ENCODE peak calls at places on chromosomes 5 and 9, in four cellular contexts. E is fibroblast of pulmonary artery; I is naive thymus-derived CD8-positive, alpha-beta T cell; T is Daoy. L is an unnamed sample.

GRCh38 chr9:95181845-95182244 is 135.7 kb downstream of the FANCC start:
- DNase-seq in E (no peak), I (no peak), T (no peak), L (no peak)

GRCh38 chr5:169350016-169350415 is 49.1 kb upstream of the SLIT3 start:
- DNase-seq in E (peak), I (no peak), T (peak), L (no peak)

GRCh38 chr5:40386293-40386692 is 293.4 kb upstream of the PTGER4 start:
- DNase-seq in E (no peak), I (no peak), T (peak), L (no peak)

GRCh38 chr5:37869221-37869620 is 29.4 kb upstream of the GDNF start:
- DNase-seq in E (no peak), I (no peak), T (no peak), L (no peak)

GRCh38 chr9:123860603-123861002 is 69.3 kb downstream of the DENND1A start:
- DNase-seq in E (no peak), I (no peak), T (no peak), L (no peak)

GRCh38 chr5:135214897-135215616 is 181.0 kb upstream of the PITX1 start:
- DNase-seq in E (peak), I (no peak), T (no peak), L (no peak)

GRCh38 chr5:132773114-132773513 is 3.9 kb downstream of the SEPTIN8 start:
- DNase-seq in E (no peak), I (no peak), T (no peak), L (no peak)

GRCh38 chr9:706606-707451 is 134.7 kb upstream of the DMRT1 start:
- DNase-seq in E (peak), I (no peak), T (peak), L (no peak)

GRCh38 chr9:6049798-6050197 is 34.4 kb upstream of the RANBP6 start:
- DNase-seq in E (peak), I (no peak), T (peak), L (no peak)

GRCh38 chr9:104339692-104340091 is 164.4 kb upstream of the OR13F1 start:
- DNase-seq in E (no peak), I (no peak), T (peak), L (no peak)

GRCh38 chr5:147670815-147671214 is 111.7 kb downstream of the JAKMIP2 start:
- DNase-seq in E (no peak), I (no peak), T (no peak), L (no peak)

GRCh38 chr9:2621678-2622360 is at the start of gene VLDLR:
- DNase-seq in E (peak), I (no peak), T (peak), L (no peak)

GRCh38 chr5:73214921-73215490 is 42.0 kb downstream of the TMEM174 start:
- DNase-seq in E (no peak), I (no peak), T (no peak), L (no peak)

GRCh38 chr5:160508780-160509361 is 87.2 kb downstream of the PTTG1 start:
- DNase-seq in E (peak), I (peak), T (peak), L (peak)

GRCh38 chr5:109619024-109619460 is 70.7 kb upstream of the MAN2A1 start:
- DNase-seq in E (no peak), I (no peak), T (no peak), L (no peak)

GRCh38 chr5:64690417-64691151 is at the start of gene SHISAL2B:
- DNase-seq in E (peak), I (no peak), T (peak), L (no peak)

GRCh38 chr5:52560366-52560765 is 227.3 kb upstream of the ITGA1 start:
- DNase-seq in E (peak), I (no peak), T (no peak), L (no peak)

GRCh38 chr5:142697846-142698245 is 12.0 kb upstream of the FGF1 start:
- DNase-seq in E (peak), I (no peak), T (peak), L (no peak)

GRCh38 chr9:78786794-78787193 is 489.9 kb downstream of the PSAT1 start:
- DNase-seq in E (peak), I (no peak), T (peak), L (no peak)

GRCh38 chr5:142869883-142870282 is 99.7 kb downstream of the ARHGAP26 start:
- DNase-seq in E (no peak), I (no peak), T (no peak), L (no peak)

GRCh38 chr9:99752710-99753109 is 69.0 kb upstream of the NR4A3 start:
- DNase-seq in E (peak), I (no peak), T (peak), L (no peak)

GRCh38 chr5:119418782-119419101 is 33.6 kb upstream of the HSD17B4 start:
- DNase-seq in E (no peak), I (no peak), T (no peak), L (no peak)

GRCh38 chr5:66440202-66440680 is 156.0 kb upstream of the MAST4 start:
- DNase-seq in E (peak), I (no peak), T (peak), L (no peak)

GRCh38 chr9:102225806-102226441 is 487.5 kb upstream of the GRIN3A start:
- DNase-seq in E (no peak), I (no peak), T (no peak), L (no peak)

GRCh38 chr5:94945656-94946055 is 327.2 kb downstream of the SLF1 start:
- DNase-seq in E (no peak), I (no peak), T (no peak), L (no peak)